ENCODE peak calls at places on chromosomes 5 and 9, in seven cellular contexts. One of them, this sample, is unnamed.

GRCh38 chr5:126624534-126624933 is 23.8 kb downstream of the PHAX start:
- DNase-seq in K562: no peak
- DNase-seq in H1: no peak
- DNase-seq in HepG2: peak; percentile 46
- DNase-seq in HCT116: peak; percentile 73
- DNase-seq in IMR-90: peak; percentile 94
- DNase-seq in GM12878: no peak
- DNase-seq in this sample: peak; percentile 35

GRCh38 chr5:79974896-79975295 is 16.2 kb downstream of the MTX3 start:
- DNase-seq in H1: no peak
- DNase-seq in IMR-90: peak; percentile 77
- DNase-seq in HCT116: peak; percentile 40
- DNase-seq in K562: no peak
- DNase-seq in HepG2: no peak
- DNase-seq in GM12878: no peak
- DNase-seq in this sample: no peak

GRCh38 chr9:130433168-130433946 is 11.4 kb upstream of the ASS1 start:
- DNase-seq in HCT116: no peak
- DNase-seq in HepG2: no peak
- DNase-seq in K562: no peak
- DNase-seq in H1: peak; percentile 85
- DNase-seq in GM12878: no peak
- DNase-seq in IMR-90: peak; percentile 39
- DNase-seq in this sample: peak; percentile 43

GRCh38 chr9:127053057-127053821 is 69.2 kb downstream of the ANGPTL2 start:
- DNase-seq in IMR-90: no peak
- DNase-seq in GM12878: no peak
- DNase-seq in H1: peak; percentile 19
- DNase-seq in K562: no peak
- DNase-seq in HCT116: no peak
- DNase-seq in HepG2: no peak
- DNase-seq in this sample: peak; percentile 62

GRCh38 chr5:153613143-153613542 is 122.7 kb downstream of the GRIA1 start:
- DNase-seq in IMR-90: peak; percentile 52
- DNase-seq in K562: no peak
- DNase-seq in HepG2: no peak
- DNase-seq in HCT116: no peak
- DNase-seq in H1: no peak
- DNase-seq in GM12878: no peak
- DNase-seq in this sample: no peak

GRCh38 chr9:91734371-91734981 is 215.6 kb downstream of the ROR2 start:
- DNase-seq in K562: peak; percentile 84
- DNase-seq in HepG2: peak; percentile 13
- DNase-seq in HCT116: peak; percentile 27
- DNase-seq in IMR-90: peak; percentile 58
- DNase-seq in H1: peak; percentile 96
- DNase-seq in GM12878: no peak
- DNase-seq in this sample: peak; percentile 39

GRCh38 chr5:172586118-172587060 is 54.7 kb upstream of the NEURL1B start:
- DNase-seq in K562: no peak
- DNase-seq in GM12878: no peak
- DNase-seq in HepG2: no peak
- DNase-seq in H1: peak; percentile 70
- DNase-seq in HCT116: no peak
- DNase-seq in IMR-90: no peak
- DNase-seq in this sample: no peak

GRCh38 chr9:104854613-104855012 is 73.3 kb downstream of the ABCA1 start:
- DNase-seq in HCT116: no peak
- DNase-seq in K562: no peak
- DNase-seq in GM12878: no peak
- DNase-seq in HepG2: peak; percentile 16
- DNase-seq in IMR-90: no peak
- DNase-seq in H1: no peak
- DNase-seq in this sample: no peak

GRCh38 chr5:67515020-67515689 is 318.6 kb upstream of the CD180 start:
- DNase-seq in IMR-90: no peak
- DNase-seq in HCT116: no peak
- DNase-seq in K562: no peak
- DNase-seq in H1: no peak
- DNase-seq in HepG2: no peak
- DNase-seq in GM12878: no peak
- DNase-seq in this sample: no peak

GRCh38 chr5:66516535-66516934 is 79.7 kb upstream of the MAST4 start:
- DNase-seq in H1: no peak
- DNase-seq in HepG2: no peak
- DNase-seq in GM12878: no peak
- DNase-seq in IMR-90: no peak
- DNase-seq in K562: no peak
- DNase-seq in HCT116: no peak
- DNase-seq in this sample: no peak

GRCh38 chr5:158142182-158142581 is 283.2 kb upstream of the CLINT1 start:
- DNase-seq in HCT116: no peak
- DNase-seq in H1: no peak
- DNase-seq in GM12878: no peak
- DNase-seq in K562: no peak
- DNase-seq in HepG2: no peak
- DNase-seq in IMR-90: no peak
- DNase-seq in this sample: peak; percentile 23

GRCh38 chr9:117644133-117644532 is 60.1 kb upstream of the TLR4 start:
- DNase-seq in K562: no peak
- DNase-seq in H1: no peak
- DNase-seq in IMR-90: no peak
- DNase-seq in HepG2: no peak
- DNase-seq in GM12878: no peak
- DNase-seq in HCT116: no peak
- DNase-seq in this sample: no peak

GRCh38 chr5:120014535-120014934 is 385.2 kb downstream of the FAM170A start:
- DNase-seq in GM12878: no peak
- DNase-seq in HepG2: no peak
- DNase-seq in H1: no peak
- DNase-seq in K562: no peak
- DNase-seq in HCT116: no peak
- DNase-seq in IMR-90: peak; percentile 55
- DNase-seq in this sample: no peak

GRCh38 chr5:43875741-43876140 is 272.8 kb downstream of the NNT start:
- DNase-seq in K562: no peak
- DNase-seq in HepG2: no peak
- DNase-seq in H1: no peak
- DNase-seq in HCT116: no peak
- DNase-seq in GM12878: no peak
- DNase-seq in IMR-90: no peak
- DNase-seq in this sample: no peak

GRCh38 chr5:30849801-30850370 is 343.6 kb upstream of the CDH6 start:
- DNase-seq in H1: no peak
- DNase-seq in HCT116: no peak
- DNase-seq in HepG2: peak; percentile 28
- DNase-seq in IMR-90: peak; percentile 86
- DNase-seq in GM12878: no peak
- DNase-seq in K562: no peak
- DNase-seq in this sample: peak; percentile 1

GRCh38 chr5:89313804-89314588 is 431.0 kb upstream of the MEF2C start:
- DNase-seq in HCT116: peak; percentile 41
- DNase-seq in GM12878: peak; percentile 99
- DNase-seq in HepG2: no peak
- DNase-seq in IMR-90: peak; percentile 96
- DNase-seq in K562: peak; percentile 10
- DNase-seq in H1: no peak
- DNase-seq in this sample: peak; percentile 70

GRCh38 chr5:111865356-111865755 is 108.4 kb upstream of the NREP start:
- DNase-seq in GM12878: no peak
- DNase-seq in HCT116: no peak
- DNase-seq in IMR-90: no peak
- DNase-seq in K562: no peak
- DNase-seq in HepG2: no peak
- DNase-seq in H1: no peak
- DNase-seq in this sample: no peak

GRCh38 chr5:151523335-151523734 is 67.8 kb downstream of the FAT2 start:
- DNase-seq in HepG2: peak; percentile 60
- DNase-seq in IMR-90: peak; percentile 55
- DNase-seq in GM12878: no peak
- DNase-seq in HCT116: peak; percentile 39
- DNase-seq in K562: peak; percentile 60
- DNase-seq in H1: peak; percentile 69
- DNase-seq in this sample: peak; percentile 52

GRCh38 chr9:33690156-33690908 is 105.0 kb upstream of the PRSS3 start:
- DNase-seq in HCT116: no peak
- DNase-seq in H1: no peak
- DNase-seq in IMR-90: no peak
- DNase-seq in GM12878: no peak
- DNase-seq in HepG2: no peak
- DNase-seq in K562: no peak
- DNase-seq in this sample: no peak

GRCh38 chr9:117451336-117451735 is 36.5 kb upstream of the ASTN2 start:
- DNase-seq in K562: no peak
- DNase-seq in H1: no peak
- DNase-seq in IMR-90: no peak
- DNase-seq in HCT116: no peak
- DNase-seq in GM12878: no peak
- DNase-seq in HepG2: no peak
- DNase-seq in this sample: no peak

GRCh38 chr5:154773314-154773713 is 18.1 kb downstream of the LARP1 start:
- DNase-seq in HepG2: no peak
- DNase-seq in HCT116: no peak
- DNase-seq in IMR-90: no peak
- DNase-seq in GM12878: no peak
- DNase-seq in K562: no peak
- DNase-seq in H1: no peak
- DNase-seq in this sample: no peak

GRCh38 chr9:98215821-98216220 is 23.4 kb upstream of the CORO2A start:
- DNase-seq in HCT116: no peak
- DNase-seq in GM12878: no peak
- DNase-seq in K562: no peak
- DNase-seq in H1: peak; percentile 74
- DNase-seq in IMR-90: no peak
- DNase-seq in HepG2: no peak
- DNase-seq in this sample: peak; percentile 12

GRCh38 chr9:35728041-35728971 is 3.7 kb downstream of the TLN1 start:
- DNase-seq in HCT116: no peak
- DNase-seq in K562: peak; percentile 24
- DNase-seq in H1: peak; percentile 56
- DNase-seq in IMR-90: peak; percentile 90
- DNase-seq in HepG2: peak; percentile 91
- DNase-seq in GM12878: no peak
- DNase-seq in this sample: peak; percentile 71

GRCh38 chr9:129225815-129226214 is 47.8 kb upstream of the IER5L start:
- DNase-seq in GM12878: no peak
- DNase-seq in IMR-90: peak; percentile 73
- DNase-seq in H1: no peak
- DNase-seq in HepG2: no peak
- DNase-seq in K562: peak; percentile 58
- DNase-seq in HCT116: no peak
- DNase-seq in this sample: peak; percentile 17

DNA sequence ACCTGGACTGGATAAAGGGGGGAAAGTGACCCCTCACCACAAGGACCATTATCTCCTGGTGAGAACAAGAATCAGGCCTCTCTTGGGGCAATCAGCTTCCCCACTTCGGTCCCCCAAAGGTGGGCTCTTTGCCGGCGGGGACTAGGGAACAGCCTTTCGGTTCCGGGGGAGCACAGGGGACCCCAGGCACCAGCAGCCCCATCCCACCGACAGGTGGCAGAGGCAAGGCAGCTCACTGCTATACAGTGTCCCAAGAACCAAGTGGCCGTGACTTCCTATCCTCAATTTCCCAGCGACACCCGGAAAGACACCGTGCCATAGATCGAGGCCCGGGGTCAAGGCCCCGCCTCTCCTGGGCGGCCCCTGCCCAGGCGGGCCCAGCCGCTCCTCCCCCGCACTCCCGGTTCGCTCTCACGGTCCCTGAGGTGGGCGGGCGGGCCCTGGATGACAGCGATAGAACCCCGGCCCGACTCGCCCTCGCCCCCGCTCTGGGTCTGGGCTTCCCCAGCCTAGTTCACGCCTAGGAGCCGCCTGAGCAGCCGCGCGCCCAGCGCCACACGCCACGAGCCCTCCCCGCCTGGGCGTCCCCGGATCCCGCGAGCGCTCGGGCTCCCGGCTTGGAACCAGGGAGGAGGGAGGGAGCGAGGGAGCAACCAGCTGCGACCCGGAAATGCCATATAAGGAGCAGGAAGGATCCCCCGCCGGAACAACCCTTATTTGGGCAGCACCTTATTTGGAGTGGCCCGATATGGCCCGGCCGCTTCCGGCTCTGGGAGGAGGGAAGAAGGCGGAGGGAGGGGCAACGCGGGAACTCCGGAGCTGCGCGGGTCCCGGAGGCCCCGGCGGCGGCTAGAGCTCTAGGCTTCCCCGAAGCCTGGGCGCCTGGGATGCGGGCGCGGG is 641 bp upstream of the EGR1 start:
- DNase-seq in H1: peak; percentile 98
- DNase-seq in K562: peak; percentile 93
- DNase-seq in HCT116: peak; percentile 98
- DNase-seq in GM12878: peak; percentile 94
- DNase-seq in HepG2: peak; percentile 97
- DNase-seq in IMR-90: peak; percentile 98
- DNase-seq in this sample: peak; percentile 97
- H2AFZ ChIP-seq in H1: no peak overlapping the region
- H2AFZ ChIP-seq in K562: peak overlapping the region; percentile 92
- H2AFZ ChIP-seq in HCT116: peak overlapping the region; percentile 77
- H2AFZ ChIP-seq in GM12878: peak overlapping the region; percentile 84
- H2AFZ ChIP-seq in HepG2: no peak overlapping the region
- H2AFZ ChIP-seq in IMR-90: peak overlapping the region; percentile 100
- H2AFZ ChIP-seq in this sample: peak overlapping the region; percentile 92

GRCh38 chr9:95510610-95511231 is 6.0 kb downstream of the PTCH1 start:
- DNase-seq in IMR-90: peak; percentile 97
- DNase-seq in HCT116: peak; percentile 86
- DNase-seq in HepG2: peak; percentile 85
- DNase-seq in H1: peak; percentile 89
- DNase-seq in K562: peak; percentile 85
- DNase-seq in GM12878: peak; percentile 46
- DNase-seq in this sample: peak; percentile 91
- TF ChIP-seq POLR2A in IMR-90: peak; percentile 36
- TF ChIP-seq POLR2A in HCT116: no peak
- TF ChIP-seq POLR2A in HepG2: no peak
- TF ChIP-seq POLR2A in H1: peak; percentile 62
- TF ChIP-seq POLR2A in K562: no peak
- TF ChIP-seq POLR2A in GM12878: peak; percentile 78
- TF ChIP-seq POLR2A in this sample: peak; percentile 69

DNA sequence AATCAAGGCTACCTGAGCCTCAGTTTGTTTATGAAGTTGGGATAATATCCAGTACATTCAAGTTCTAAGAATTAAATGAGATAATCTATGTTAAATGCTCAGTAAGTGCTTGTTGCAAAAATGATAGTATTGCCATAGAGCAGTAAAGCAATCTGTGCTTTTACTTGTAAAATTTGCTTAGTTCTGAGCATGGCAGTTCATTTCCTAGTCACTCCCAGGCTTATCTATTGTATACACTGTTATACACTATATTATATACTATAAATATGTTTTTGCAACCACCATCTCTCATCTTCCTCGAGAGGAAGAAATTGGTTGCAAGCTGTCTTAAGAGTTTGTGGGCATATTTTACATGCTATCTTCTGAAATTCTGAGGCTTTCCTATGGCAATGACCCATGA is 63.4 kb downstream of the MTREX start:
- DNase-seq in IMR-90: no peak
- DNase-seq in HepG2: no peak
- DNase-seq in K562: no peak
- DNase-seq in H1: no peak
- DNase-seq in GM12878: no peak
- DNase-seq in HCT116: no peak
- DNase-seq in this sample: no peak
- H2AFZ ChIP-seq in IMR-90: no peak overlapping the region
- H2AFZ ChIP-seq in HepG2: no peak overlapping the region
- H2AFZ ChIP-seq in K562: no peak overlapping the region
- H2AFZ ChIP-seq in H1: no peak overlapping the region
- H2AFZ ChIP-seq in GM12878: no peak overlapping the region
- H2AFZ ChIP-seq in HCT116: no peak overlapping the region
- H2AFZ ChIP-seq in this sample: no peak overlapping the region

GRCh38 chr9:120868339-120868675 is 8.7 kb downstream of the PHF19 start:
- DNase-seq in H1: no peak
- DNase-seq in K562: no peak
- DNase-seq in GM12878: no peak
- DNase-seq in HepG2: no peak
- DNase-seq in HCT116: no peak
- DNase-seq in IMR-90: peak; percentile 59
- DNase-seq in this sample: no peak
- TF ChIP-seq POLR2A in H1: no peak
- TF ChIP-seq POLR2A in K562: no peak
- TF ChIP-seq POLR2A in GM12878: no peak
- TF ChIP-seq POLR2A in HepG2: no peak
- TF ChIP-seq POLR2A in HCT116: no peak
- TF ChIP-seq POLR2A in IMR-90: peak; percentile 9
- TF ChIP-seq POLR2A in this sample: no peak

This sample was measured in endothelial cell of umbilical vein.